ENCODE peak calls at places on chromosomes 1 and 21, in seven cellular contexts. N is uterus, H is tibial nerve, B is NT2/D1, T is right cardiac atrium, L is IMR-90, K is coronary artery. V is an unnamed sample.
A peak's percentile ranks its signal among the peaks of the same experiment; 100 is the strongest.

GRCh38 chr1:222919478-222919865 is 104.6 kb downstream of the DISP1 start:
- DNase-seq in K (no peak), L (peak; percentile 83), H (no peak), B (no peak), N (no peak), T (no peak), V (no peak)

GRCh38 chr1:9247894-9248293 is 13.3 kb downstream of the H6PD start:
- DNase-seq in T (peak; percentile 61), L (no peak), K (no peak), H (no peak), N (no peak), B (no peak), V (no peak)

GRCh38 chr1:40162791-40163441 is 1.7 kb downstream of the RLF start:
- DNase-seq in N (no peak), L (peak; percentile 52), B (no peak), K (no peak), T (no peak), H (no peak), V (no peak)

GRCh38 chr1:84259376-84259775 is 42.1 kb upstream of the SAMD13 start:
- DNase-seq in L (no peak), B (no peak), N (no peak), T (no peak), H (no peak), K (no peak), V (no peak)

GRCh38 chr1:243748706-243749283 is 101.2 kb downstream of the AKT3 start:
- DNase-seq in L (peak; percentile 88), N (peak; percentile 24), K (no peak), T (no peak), H (peak; percentile 70), B (peak; percentile 80), V (peak; percentile 51)

GRCh38 chr21:45376459-45377324 is 28.3 kb upstream of the COL18A1 start:
- DNase-seq in H (no peak), K (no peak), N (peak; percentile 47), L (no peak), T (peak; percentile 18), B (no peak), V (no peak)

GRCh38 chr1:159700312-159700711 is 14.1 kb downstream of the CRP start:
- DNase-seq in K (no peak), T (no peak), B (no peak), L (no peak), H (no peak), N (no peak), V (no peak)

GRCh38 chr1:159675046-159675445 is 39.3 kb downstream of the CRP start:
- DNase-seq in B (no peak), L (no peak), T (no peak), N (no peak), K (no peak), H (no peak), V (no peak)

GRCh38 chr1:53111073-53111556 is 31.3 kb downstream of the SLC1A7 start:
- DNase-seq in K (no peak), N (no peak), B (no peak), T (no peak), L (peak; percentile 18), H (no peak), V (no peak)

GRCh38 chr1:205504311-205505075 is at the start of gene CDK18:
- DNase-seq in N (peak; percentile 76), K (peak; percentile 85), B (peak; percentile 74), L (no peak), H (peak; percentile 15), T (peak; percentile 92), V (peak; percentile 38)

GRCh38 chr1:94926365-94926914 is 470 bp downstream of the CNN3 start:
- DNase-seq in L (peak; percentile 53), K (peak; percentile 82), N (peak; percentile 56), B (no peak), T (peak; percentile 88), H (peak; percentile 30), V (peak; percentile 50)

GRCh38 chr1:213669512-213669911 is 318.3 kb upstream of the PROX1 start:
- DNase-seq in T (no peak), B (no peak), N (no peak), K (no peak), L (no peak), H (no peak), V (no peak)

GRCh38 chr1:161676958-161677689 is 14.2 kb downstream of the FCGR2B start:
- DNase-seq in T (peak; percentile 26), K (no peak), L (no peak), H (no peak), N (no peak), B (no peak), V (no peak)

GRCh38 chr1:153612755-153613331 is at the start of gene S100A16:
- DNase-seq in L (peak; percentile 61), B (no peak), H (peak; percentile 56), T (peak; percentile 93), N (peak; percentile 81), K (peak; percentile 93), V (no peak)

GRCh38 chr1:199129247-199129646 is 490.4 kb downstream of the PTPRC start:
- DNase-seq in H (no peak), L (peak; percentile 10), B (no peak), T (no peak), K (no peak), N (no peak), V (no peak)

GRCh38 chr1:164613176-164613575 is 54.2 kb downstream of the PBX1 start:
- DNase-seq in L (no peak), B (no peak), K (no peak), H (no peak), T (no peak), N (no peak), V (no peak)

GRCh38 chr1:44545961-44546360 is 128.3 kb downstream of the TMEM53 start:
- DNase-seq in N (no peak), L (no peak), B (no peak), H (no peak), K (no peak), T (no peak), V (no peak)

GRCh38 chr1:65918564-65918963 is 125.9 kb downstream of the PDE4B start:
- DNase-seq in T (no peak), N (no peak), L (no peak), B (no peak), H (no peak), K (no peak), V (no peak)

GRCh38 chr1:85027242-85027983 is 20.9 kb downstream of the MCOLN3 start:
- DNase-seq in N (no peak), K (no peak), H (no peak), L (peak; percentile 2), T (no peak), B (no peak), V (no peak)

GRCh38 chr1:39701092-39701460 is 9.8 kb upstream of the HPCAL4 start:
- DNase-seq in H (peak; percentile 24), B (no peak), T (peak; percentile 94), N (no peak), L (peak; percentile 56), K (no peak), V (no peak)

GRCh38 chr1:6962390-6962955 is 177.2 kb downstream of the CAMTA1 start:
- DNase-seq in B (peak; percentile 90), H (no peak), L (no peak), T (peak; percentile 88), N (peak; percentile 44), K (no peak), V (peak; percentile 25)

DNA sequence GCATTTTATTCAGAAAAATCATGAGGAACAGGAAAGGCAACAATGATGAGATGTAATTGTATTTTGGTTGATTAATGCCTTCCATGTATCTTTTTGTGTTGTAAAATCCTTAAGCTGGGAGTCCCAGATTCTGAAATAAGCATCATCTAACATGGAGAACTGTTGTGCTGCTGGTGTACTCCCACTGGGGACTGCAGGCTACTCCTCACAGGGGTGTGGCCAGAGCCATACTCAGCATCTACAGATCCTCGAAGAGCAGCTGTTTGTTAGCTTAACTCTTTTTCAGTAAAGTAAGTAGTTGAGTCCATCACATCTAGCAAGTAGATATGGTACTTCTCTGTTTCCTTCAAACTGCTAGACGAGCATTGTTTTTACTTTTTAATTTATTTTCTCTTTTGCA is 358.0 kb downstream of the BRINP3 start:
- DNase-seq in H (no peak), N (no peak), K (no peak), B (no peak), T (no peak), L (no peak), V (no peak)
- H3K4me3 ChIP-seq in H (no peak overlapping the region), N (no peak overlapping the region), K (no peak overlapping the region), B (no peak overlapping the region), T (no peak overlapping the region), L (no peak overlapping the region), V (no peak overlapping the region)

GRCh38 chr1:23977187-23977853 is 2.8 kb downstream of the SRSF10 start:
- DNase-seq in B (no peak), N (no peak), T (no peak), H (no peak), L (no peak), K (no peak), V (no peak)
- H3K4me3 ChIP-seq in B (no peak overlapping the region), N (no peak overlapping the region), T (peak overlapping the region; percentile 27), H (peak overlapping the region; percentile 3), L (no peak overlapping the region), K (peak overlapping the region; percentile 49), V (no peak overlapping the region)

GRCh38 chr1:209876091-209876800 is 48.5 kb downstream of the UTP25 start:
- DNase-seq in K (no peak), N (no peak), L (no peak), H (no peak), T (no peak), B (no peak), V (no peak)
- H3K4me3 ChIP-seq in K (no peak overlapping the region), N (no peak overlapping the region), L (no peak overlapping the region), H (no peak overlapping the region), T (no peak overlapping the region), B (no peak overlapping the region), V (no peak overlapping the region)

GRCh38 chr21:43720539-43721224 is 1.8 kb downstream of the PDXK start:
- DNase-seq in K (no peak), N (no peak), T (peak; percentile 55), B (no peak), L (no peak), H (no peak), V (no peak)
- H3K4me3 ChIP-seq in K (peak overlapping the region; percentile 95), N (peak overlapping the region; percentile 68), T (peak overlapping the region; percentile 55), B (peak overlapping the region; percentile 99), L (peak overlapping the region; percentile 98), H (peak overlapping the region; percentile 88), V (peak overlapping the region; percentile 90)

V was measured in naive thymus-derived CD4-positive, alpha-beta T cell.